ENCODE peak calls at places on chromosomes 4 and X, in eight cellular contexts. L is AG04449, G is colonic mucosa, I is MM.1S, Q is sigmoid colon, U is GM20000, K is A549, P is AG04450. R is an unnamed sample.

GRCh38 chr4:89837385-89837995 is 529 bp upstream of the SNCA start:
- DNase-seq in L (no peak), G (peak), I (no peak), Q (no peak), U (peak), K (peak), P (no peak), R (peak)

GRCh38 chrX:101237041-101237440 is 17.5 kb downstream of the DRP2 start:
- DNase-seq in L (no peak), G (no peak), I (no peak), Q (no peak), U (no peak), K (no peak), P (no peak), R (no peak)

GRCh38 chrX:23900220-23900797 is 7.4 kb downstream of the APOO start:
- DNase-seq in L (no peak), G (no peak), I (no peak), Q (no peak), U (no peak), K (peak), P (no peak), R (no peak)

GRCh38 chr4:10028910-10029309 is 7.6 kb upstream of the SLC2A9 start:
- DNase-seq in L (no peak), G (no peak), I (no peak), Q (no peak), U (no peak), K (peak), P (no peak), R (no peak)

GRCh38 chrX:10628906-10629305 is 8.5 kb upstream of the MID1 start:
- DNase-seq in L (no peak), G (no peak), I (no peak), Q (no peak), U (no peak), K (no peak), P (no peak), R (no peak)

GRCh38 chr4:38106301-38106700 is 146.1 kb downstream of the PTTG2 start:
- DNase-seq in L (no peak), G (no peak), I (no peak), Q (no peak), U (no peak), K (no peak), P (no peak), R (no peak)

GRCh38 chrX:41705680-41706374 is 17.1 kb downstream of the GPR34 start:
- DNase-seq in L (no peak), G (no peak), I (peak), Q (no peak), U (peak), K (no peak), P (no peak), R (no peak)

GRCh38 chr4:68316193-68316969 is 33.5 kb downstream of the YTHDC1 start:
- DNase-seq in L (no peak), G (no peak), I (no peak), Q (no peak), U (no peak), K (no peak), P (no peak), R (no peak)

GRCh38 chr4:68416591-68416990 is 30.7 kb upstream of the TMPRSS11E start:
- DNase-seq in L (no peak), G (no peak), I (no peak), Q (no peak), U (no peak), K (no peak), P (no peak), R (no peak)

GRCh38 chrX:19849433-19850190 is 37.8 kb downstream of the SH3KBP1 start:
- DNase-seq in L (no peak), G (no peak), I (no peak), Q (no peak), U (no peak), K (no peak), P (no peak), R (no peak)

GRCh38 chrX:85859426-85859825 is 187.9 kb downstream of the CHM start:
- DNase-seq in L (no peak), G (no peak), I (no peak), Q (no peak), U (no peak), K (no peak), P (no peak), R (no peak)

GRCh38 chr4:176054942-176055341 is 10.7 kb upstream of the WDR17 start:
- DNase-seq in L (no peak), G (no peak), I (peak), Q (no peak), U (no peak), K (no peak), P (no peak), R (no peak)

GRCh38 chrX:104168127-104168526 is 1.9 kb downstream of the FAM199X start:
- DNase-seq in L (no peak), G (no peak), I (no peak), Q (no peak), U (no peak), K (no peak), P (no peak), R (no peak)

GRCh38 chr4:184746532-184746870 is 12.6 kb upstream of the CENPU start:
- DNase-seq in L (peak), G (peak), I (no peak), Q (peak), U (no peak), K (no peak), P (peak), R (no peak)

GRCh38 chr4:176380352-176381157 is 60.8 kb downstream of the SPCS3 start:
- DNase-seq in L (no peak), G (no peak), I (no peak), Q (no peak), U (no peak), K (no peak), P (no peak), R (no peak)

GRCh38 chrX:850471-850916 is 219.9 kb downstream of the SHOX start:
- DNase-seq in L (no peak), G (no peak), I (peak), Q (no peak), U (no peak), K (no peak), P (no peak), R (no peak)

GRCh38 chr4:29278580-29278979 is 1441.6 kb upstream of the PCDH7 start:
- DNase-seq in L (no peak), G (no peak), I (no peak), Q (no peak), U (no peak), K (no peak), P (peak), R (no peak)

GRCh38 chr4:177554966-177555574 is 112.8 kb upstream of the AGA start:
- DNase-seq in L (no peak), G (peak), I (peak), Q (no peak), U (peak), K (peak), P (no peak), R (peak)

GRCh38 chr4:111959202-111959601 is 186.1 kb upstream of the FAM241A start:
- DNase-seq in L (no peak), G (peak), I (no peak), Q (no peak), U (no peak), K (peak), P (no peak), R (no peak)

GRCh38 chr4:86368433-86368832 is 8.6 kb upstream of the MAPK10 start:
- DNase-seq in L (no peak), G (no peak), I (no peak), Q (no peak), U (no peak), K (no peak), P (no peak), R (no peak)

GRCh38 chrX:15203694-15204093 is 66.2 kb downstream of the ASB9 start:
- DNase-seq in L (no peak), G (no peak), I (no peak), Q (no peak), U (no peak), K (no peak), P (no peak), R (no peak)

GRCh38 chrX:39762266-39762841 is 335.4 kb downstream of the BCOR start:
- DNase-seq in L (no peak), G (no peak), I (no peak), Q (no peak), U (no peak), K (no peak), P (no peak), R (no peak)

GRCh38 chr4:7475207-7475606 is 40.5 kb upstream of the PSAPL1 start:
- DNase-seq in L (no peak), G (no peak), I (no peak), Q (no peak), U (no peak), K (no peak), P (no peak), R (no peak)

GRCh38 chr4:7473096-7473495 is 38.4 kb upstream of the PSAPL1 start:
- DNase-seq in L (no peak), G (no peak), I (no peak), Q (no peak), U (no peak), K (no peak), P (no peak), R (no peak)

GRCh38 chr4:7476820-7477219 is 42.1 kb upstream of the PSAPL1 start:
- DNase-seq in L (no peak), G (no peak), I (no peak), Q (no peak), U (no peak), K (no peak), P (no peak), R (no peak)

GRCh38 chr4:7472443-7473013 is 37.8 kb upstream of the PSAPL1 start:
- DNase-seq in L (no peak), G (no peak), I (no peak), Q (no peak), U (no peak), K (no peak), P (no peak), R (no peak)

DNA sequence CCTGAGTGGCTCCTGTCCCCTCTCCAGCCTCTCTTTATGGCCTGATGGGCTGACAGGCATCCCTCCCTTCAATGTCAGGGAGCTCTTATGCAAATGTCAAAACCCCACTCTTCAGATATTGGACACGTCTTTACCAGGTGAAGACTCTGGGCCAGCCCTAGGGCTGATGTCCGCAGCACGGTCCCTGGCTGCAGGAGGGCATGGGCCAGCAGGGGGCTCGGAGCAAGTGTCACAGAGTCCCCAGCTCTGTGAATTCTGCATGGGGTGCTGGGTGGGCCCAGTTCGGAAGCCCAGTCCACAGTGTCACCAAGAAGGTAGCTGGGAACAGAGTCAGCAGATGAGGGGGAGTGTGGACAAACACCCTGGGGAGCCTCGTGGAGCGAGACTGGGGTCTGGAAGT is 39.6 kb upstream of the PSAPL1 start:
- DNase-seq in L (no peak), G (no peak), I (no peak), Q (no peak), U (no peak), K (no peak), P (no peak), R (no peak)
- TF ChIP-seq CTCF in L (no peak), G (no peak), I (no peak), Q (no peak), U (no peak), K (no peak), P (no peak), R (no peak)

GRCh38 chr4:88112856-88113255 is 45.6 kb downstream of the ABCG2 start:
- DNase-seq in L (no peak), G (no peak), I (no peak), Q (no peak), U (no peak), K (no peak), P (no peak), R (no peak)
- TF ChIP-seq CTCF in L (no peak), G (no peak), I (no peak), Q (no peak), U (no peak), K (no peak), P (no peak), R (no peak)

GRCh38 chr4:40306203-40306602 is 28.9 kb upstream of the CHRNA9 start:
- DNase-seq in L (no peak), G (no peak), I (no peak), Q (peak), U (no peak), K (no peak), P (no peak), R (no peak)
- TF ChIP-seq CTCF in L (no peak), G (no peak), I (no peak), Q (no peak), U (no peak), K (no peak), P (no peak), R (no peak)

GRCh38 chr4:66972087-66972486 is 573.2 kb downstream of the CENPC start:
- DNase-seq in L (no peak), G (no peak), I (no peak), Q (no peak), U (no peak), K (no peak), P (no peak), R (no peak)
- TF ChIP-seq CTCF in L (no peak), G (no peak), I (peak), Q (no peak), U (no peak), K (no peak), P (no peak), R (no peak)

DNA sequence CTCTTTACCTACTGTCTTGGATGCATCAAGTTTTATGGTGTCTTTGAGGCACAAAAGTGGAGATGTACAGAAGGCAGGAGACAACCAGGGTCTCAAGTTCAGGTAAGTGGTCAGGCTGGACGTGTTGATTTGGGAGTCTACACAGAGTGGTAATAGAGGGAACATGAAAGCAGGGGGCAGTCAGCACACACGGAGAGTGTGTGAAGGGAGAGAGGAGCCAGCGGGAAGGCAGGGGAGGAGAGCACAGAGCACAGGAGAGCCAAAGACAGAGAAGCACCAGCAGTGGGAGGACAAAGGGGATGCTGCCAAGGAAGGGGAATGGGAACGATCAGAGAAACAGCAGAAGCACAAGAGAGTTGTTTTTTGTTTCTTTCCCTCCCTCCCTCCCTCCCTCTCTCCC is 32.9 kb downstream of the TMEM150C start:
- DNase-seq in L (no peak), G (no peak), I (no peak), Q (no peak), U (no peak), K (no peak), P (no peak), R (no peak)
- TF ChIP-seq CTCF in L (no peak), G (no peak), I (no peak), Q (no peak), U (no peak), K (no peak), P (no peak), R (no peak)

DNA sequence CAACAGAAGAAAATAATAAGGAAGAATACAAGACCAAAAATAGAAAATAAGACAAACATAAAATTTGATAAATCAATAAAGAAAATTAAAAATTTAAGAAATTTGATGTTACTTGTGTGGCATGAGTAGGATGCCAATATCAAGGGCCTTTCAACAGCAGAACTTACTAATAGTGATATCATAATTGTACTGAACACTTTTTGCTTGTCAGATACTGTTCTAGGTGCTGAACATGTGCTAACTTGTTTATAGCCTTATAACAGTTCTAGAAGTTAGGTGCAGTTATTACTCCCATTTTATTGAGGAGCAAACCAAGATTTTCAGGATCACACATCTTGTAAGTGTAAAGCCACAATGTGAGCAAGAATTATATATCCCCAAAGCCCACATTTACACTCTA is 546.0 kb upstream of the EPHA5 start:
- DNase-seq in L (no peak), G (no peak), I (no peak), Q (no peak), U (no peak), K (no peak), P (no peak), R (no peak)
- TF ChIP-seq CTCF in L (no peak), G (no peak), I (no peak), Q (no peak), U (no peak), K (no peak), P (no peak), R (no peak)

GRCh38 chrX:135003876-135004623 is 13.3 kb downstream of the SMIM10 start:
- DNase-seq in L (peak), G (peak), I (peak), Q (peak), U (peak), K (peak), P (peak), R (peak)

GRCh38 chrX:135000516-135000915 is 9.7 kb downstream of the SMIM10 start:
- DNase-seq in L (no peak), G (no peak), I (no peak), Q (no peak), U (no peak), K (no peak), P (no peak), R (no peak)

GRCh38 chrX:134998246-134998645 is 7.5 kb downstream of the SMIM10 start:
- DNase-seq in L (no peak), G (no peak), I (no peak), Q (no peak), U (no peak), K (no peak), P (no peak), R (no peak)

DNA sequence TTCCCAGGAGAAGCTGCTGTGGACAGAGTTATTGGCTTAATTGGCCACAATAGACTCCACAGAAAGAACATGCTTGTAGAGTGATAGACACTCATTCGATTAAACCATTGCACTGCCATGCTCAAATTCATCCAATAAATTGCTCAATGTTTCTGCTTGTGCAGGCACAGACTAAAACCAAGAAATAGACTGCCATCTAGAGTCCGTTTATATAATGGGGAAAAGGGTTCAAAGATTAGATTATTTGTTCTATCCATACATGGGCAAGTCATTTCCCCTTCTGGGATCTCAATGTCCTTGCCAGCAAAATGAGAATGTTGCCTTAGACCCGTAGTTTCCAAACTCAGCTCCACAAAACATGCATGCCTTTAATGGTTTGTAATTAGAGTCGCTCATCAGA is 8.7 kb downstream of the SMIM10 start:
- DNase-seq in L (no peak), G (no peak), I (peak), Q (no peak), U (peak), K (peak), P (no peak), R (no peak)
- TF ChIP-seq CTCF in L (no peak), G (peak), I (peak), Q (no peak), U (no peak), K (peak), P (peak), R (no peak)